ENCODE peak calls at places on chromosomes 1 and 21, in four cellular contexts. C is activated CD4-positive, alpha-beta T cell treated with anti-CD3 and anti-CD28 coated beads, Interleukin-2, amount 50 U/mL, for 24 hours; V is stimulated activated CD8-positive, alpha-beta memory T cell treated with anti-CD3 and anti-CD28 coated beads, Interleukin-7, amount 100 ng/mL, for 1 hour; O is right atrium auricular region. D is an unnamed sample.

GRCh38 chr1:66489146-66489545 is 44.8 kb upstream of the SGIP1 start:
- DNase-seq in C (no peak), V (no peak), O (no peak), D (no peak)

GRCh38 chr1:177615251-177615650 is 354.6 kb downstream of the SEC16B start:
- DNase-seq in C (no peak), V (no peak), O (no peak), D (no peak)

GRCh38 chr1:89974701-89975470 is 20.0 kb upstream of the ZNF326 start:
- DNase-seq in C (no peak), V (no peak), O (no peak), D (no peak)

GRCh38 chr1:9901148-9902059 is 8.7 kb downstream of the CTNNBIP1 start:
- DNase-seq in C (no peak), V (no peak), O (peak), D (no peak)

GRCh38 chr1:28170036-28170596 is 6.4 kb downstream of the PTAFR start:
- DNase-seq in C (no peak), V (no peak), O (no peak), D (no peak)

GRCh38 chr1:16243936-16244649 is 7.1 kb upstream of the CPLANE2 start:
- DNase-seq in C (peak), V (peak), O (peak), D (no peak)

GRCh38 chr1:54107131-54107530 is 45.7 kb downstream of the CDCP2 start:
- DNase-seq in C (no peak), V (no peak), O (peak), D (no peak)

GRCh38 chr1:46183119-46183842 is 7.0 kb upstream of the P3R3URF start:
- DNase-seq in C (no peak), V (no peak), O (peak), D (peak)

GRCh38 chr1:65233757-65234156 is 75.6 kb upstream of the DNAJC6 start:
- DNase-seq in C (no peak), V (no peak), O (no peak), D (no peak)

GRCh38 chr1:202244841-202245261 is 51.3 kb downstream of the LGR6 start:
- DNase-seq in C (no peak), V (no peak), O (no peak), D (peak)

GRCh38 chr1:85387781-85388180 is 77.2 kb downstream of the DDAH1 start:
- DNase-seq in C (no peak), V (no peak), O (no peak), D (no peak)

GRCh38 chr1:14108356-14109275 is 408.6 kb downstream of the PRDM2 start:
- DNase-seq in C (no peak), V (no peak), O (no peak), D (no peak)

GRCh38 chr1:244672961-244673695 is 20.2 kb downstream of the DESI2 start:
- DNase-seq in C (no peak), V (no peak), O (no peak), D (no peak)

GRCh38 chr21:46610018-46610701 is 5.3 kb upstream of the S100B start:
- DNase-seq in C (no peak), V (no peak), O (no peak), D (no peak)

GRCh38 chr1:18927082-18927653 is 24.8 kb upstream of the ALDH4A1 start:
- DNase-seq in C (no peak), V (no peak), O (no peak), D (no peak)

GRCh38 chr1:207868769-207869721 is 41.9 kb downstream of the CD34 start:
- DNase-seq in C (peak), V (peak), O (peak), D (peak)